ENCODE peak calls at places on chromosomes 2 and 18, in four cellular contexts. One of them, this sample, is unnamed.

GRCh38 chr2:25029183-25029554 is 12.7 kb upstream of the EFR3B start:
- DNase-seq in tibial artery: no peak
- DNase-seq in SIG-M5: no peak
- DNase-seq in AG20443: peak; percentile 20
- DNase-seq in this sample: no peak

GRCh38 chr18:11154369-11154982 is 5.1 kb upstream of the PIEZO2 start:
- DNase-seq in AG20443: peak; percentile 47
- DNase-seq in SIG-M5: no peak
- DNase-seq in tibial artery: no peak
- DNase-seq in this sample: no peak

GRCh38 chr2:220670461-220670979 is 901.6 kb downstream of the EPHA4 start:
- DNase-seq in SIG-M5: no peak
- DNase-seq in AG20443: no peak
- DNase-seq in tibial artery: no peak
- DNase-seq in this sample: no peak

GRCh38 chr2:132581917-132582316 is 88.1 kb downstream of the LYPD1 start:
- DNase-seq in tibial artery: no peak
- DNase-seq in AG20443: no peak
- DNase-seq in SIG-M5: no peak
- DNase-seq in this sample: no peak

GRCh38 chr18:24530630-24531111 is 70.2 kb downstream of the HRH4 start:
- DNase-seq in tibial artery: no peak
- DNase-seq in AG20443: peak; percentile 60
- DNase-seq in SIG-M5: no peak
- DNase-seq in this sample: peak; percentile 56

GRCh38 chr2:31069926-31070325 is 68.3 kb downstream of the GALNT14 start:
- DNase-seq in SIG-M5: no peak
- DNase-seq in AG20443: no peak
- DNase-seq in tibial artery: no peak
- DNase-seq in this sample: no peak

GRCh38 chr2:64622443-64623231 is 31.1 kb downstream of the SERTAD2 start:
- DNase-seq in AG20443: peak; percentile 49
- DNase-seq in SIG-M5: no peak
- DNase-seq in tibial artery: no peak
- DNase-seq in this sample: no peak

GRCh38 chr18:48953096-48953706 is 2.4 kb upstream of the SMAD7 start:
- DNase-seq in SIG-M5: no peak
- DNase-seq in tibial artery: no peak
- DNase-seq in AG20443: no peak
- DNase-seq in this sample: peak; percentile 24

GRCh38 chr2:61775956-61776570 is 77.8 kb downstream of the FAM161A start:
- DNase-seq in SIG-M5: no peak
- DNase-seq in tibial artery: no peak
- DNase-seq in AG20443: no peak
- DNase-seq in this sample: no peak

GRCh38 chr2:234673961-234674759 is 177.3 kb upstream of the ARL4C start:
- DNase-seq in tibial artery: no peak
- DNase-seq in AG20443: no peak
- DNase-seq in SIG-M5: no peak
- DNase-seq in this sample: no peak

GRCh38 chr2:133718688-133719201 is 150.5 kb upstream of the NCKAP5 start:
- DNase-seq in tibial artery: no peak
- DNase-seq in AG20443: peak; percentile 85
- DNase-seq in SIG-M5: no peak
- DNase-seq in this sample: no peak

GRCh38 chr18:69754108-69754507 is 193.6 kb downstream of the CD226 start:
- DNase-seq in SIG-M5: no peak
- DNase-seq in AG20443: no peak
- DNase-seq in tibial artery: no peak
- DNase-seq in this sample: no peak

GRCh38 chr18:51077217-51077616 is 47.2 kb downstream of the SMAD4 start:
- DNase-seq in SIG-M5: no peak
- DNase-seq in AG20443: no peak
- DNase-seq in tibial artery: no peak
- DNase-seq in this sample: no peak

GRCh38 chr2:69012310-69013122 is 463 bp upstream of the ANTXR1 start:
- DNase-seq in SIG-M5: no peak
- DNase-seq in tibial artery: peak; percentile 70
- DNase-seq in AG20443: peak; percentile 89
- DNase-seq in this sample: peak; percentile 75

GRCh38 chr2:186887107-186888090 is 38.4 kb upstream of the ZSWIM2 start:
- DNase-seq in SIG-M5: no peak
- DNase-seq in tibial artery: peak; percentile 74
- DNase-seq in AG20443: peak; percentile 28
- DNase-seq in this sample: no peak

GRCh38 chr2:143451622-143452021 is 322.4 kb downstream of the ARHGAP15 start:
- DNase-seq in tibial artery: no peak
- DNase-seq in SIG-M5: no peak
- DNase-seq in AG20443: peak; percentile 17
- DNase-seq in this sample: no peak

GRCh38 chr2:111185496-111186022 is 64.8 kb downstream of the BCL2L11 start:
- DNase-seq in AG20443: no peak
- DNase-seq in SIG-M5: no peak
- DNase-seq in tibial artery: no peak
- DNase-seq in this sample: peak; percentile 69

GRCh38 chr2:36451512-36451911 is 95.9 kb downstream of the CRIM1 start:
- DNase-seq in AG20443: no peak
- DNase-seq in tibial artery: no peak
- DNase-seq in SIG-M5: no peak
- DNase-seq in this sample: no peak

GRCh38 chr18:55102958-55103456 is 143.7 kb upstream of the CCDC68 start:
- DNase-seq in SIG-M5: no peak
- DNase-seq in tibial artery: no peak
- DNase-seq in AG20443: no peak
- DNase-seq in this sample: no peak

GRCh38 chr2:208025814-208026184 is 472 bp upstream of the PLEKHM3 start:
- DNase-seq in AG20443: peak; percentile 21
- DNase-seq in tibial artery: no peak
- DNase-seq in SIG-M5: no peak
- DNase-seq in this sample: no peak

GRCh38 chr2:177262958-177263450 is 1.5 kb downstream of the NFE2L2 start:
- DNase-seq in tibial artery: no peak
- DNase-seq in AG20443: no peak
- DNase-seq in SIG-M5: no peak
- DNase-seq in this sample: no peak

GRCh38 chr2:229869226-229869625 is 52.6 kb downstream of the TRIP12 start:
- DNase-seq in AG20443: no peak
- DNase-seq in SIG-M5: no peak
- DNase-seq in tibial artery: no peak
- DNase-seq in this sample: no peak

GRCh38 chr2:172011814-172012580 is 12.2 kb downstream of the METAP1D start:
- DNase-seq in AG20443: no peak
- DNase-seq in tibial artery: no peak
- DNase-seq in SIG-M5: no peak
- DNase-seq in this sample: no peak

GRCh38 chr2:71521436-71521950 is 68.1 kb downstream of the DYSF start:
- DNase-seq in AG20443: no peak
- DNase-seq in SIG-M5: no peak
- DNase-seq in tibial artery: no peak
- DNase-seq in this sample: no peak

GRCh38 chr18:48229445-48230052 is 179.6 kb downstream of the ZBTB7C start:
- DNase-seq in AG20443: no peak
- DNase-seq in SIG-M5: no peak
- DNase-seq in tibial artery: no peak
- DNase-seq in this sample: no peak

GRCh38 chr2:28904295-28904694 is 9.8 kb downstream of the WDR43 start:
- DNase-seq in tibial artery: no peak
- DNase-seq in AG20443: peak; percentile 41
- DNase-seq in SIG-M5: no peak
- DNase-seq in this sample: no peak

GRCh38 chr2:31420936-31421335 is 6.4 kb upstream of the XDH start:
- DNase-seq in SIG-M5: no peak
- DNase-seq in AG20443: no peak
- DNase-seq in tibial artery: no peak
- DNase-seq in this sample: no peak

GRCh38 chr2:98348066-98348561 is 1.9 kb downstream of the CNGA3 start:
- DNase-seq in tibial artery: no peak
- DNase-seq in AG20443: no peak
- DNase-seq in SIG-M5: no peak
- DNase-seq in this sample: no peak

GRCh38 chr2:136248242-136248641 is 130.3 kb upstream of the CXCR4 start:
- DNase-seq in tibial artery: peak; percentile 52
- DNase-seq in SIG-M5: no peak
- DNase-seq in AG20443: no peak
- DNase-seq in this sample: no peak

GRCh38 chr2:164145093-164145987 is 409.5 kb upstream of the FIGN start:
- DNase-seq in SIG-M5: no peak
- DNase-seq in AG20443: peak; percentile 22
- DNase-seq in tibial artery: no peak
- DNase-seq in this sample: no peak

GRCh38 chr2:60539177-60539576 is 14.3 kb downstream of the BCL11A start:
- DNase-seq in tibial artery: no peak
- DNase-seq in SIG-M5: no peak
- DNase-seq in AG20443: no peak
- DNase-seq in this sample: no peak

GRCh38 chr2:8148260-8148880 is 533.5 kb upstream of the ID2 start:
- DNase-seq in tibial artery: no peak
- DNase-seq in SIG-M5: no peak
- DNase-seq in AG20443: peak; percentile 72
- DNase-seq in this sample: no peak

GRCh38 chr2:197189770-197190434 is 120.7 kb downstream of the ANKRD44 start:
- DNase-seq in SIG-M5: no peak
- DNase-seq in AG20443: no peak
- DNase-seq in tibial artery: no peak
- DNase-seq in this sample: no peak

GRCh38 chr2:139685590-139685989 is 905.4 kb upstream of the NXPH2 start:
- DNase-seq in SIG-M5: no peak
- DNase-seq in tibial artery: no peak
- DNase-seq in AG20443: no peak
- DNase-seq in this sample: no peak

GRCh38 chr18:12500986-12501385 is 93.3 kb downstream of the PRELID3A start:
- DNase-seq in AG20443: no peak
- DNase-seq in SIG-M5: no peak
- DNase-seq in tibial artery: no peak
- DNase-seq in this sample: no peak

GRCh38 chr2:88627856-88628568 is 748 bp upstream of the EIF2AK3 start:
- DNase-seq in tibial artery: peak; percentile 97
- DNase-seq in SIG-M5: peak; percentile 81
- DNase-seq in AG20443: peak; percentile 86
- DNase-seq in this sample: peak; percentile 91

GRCh38 chr2:196613302-196613701 is 26.2 kb upstream of the CCDC150 start:
- DNase-seq in tibial artery: no peak
- DNase-seq in SIG-M5: no peak
- DNase-seq in AG20443: no peak
- DNase-seq in this sample: no peak

GRCh38 chr2:205235434-205235833 is 446.9 kb upstream of the NRP2 start:
- DNase-seq in SIG-M5: no peak
- DNase-seq in tibial artery: no peak
- DNase-seq in AG20443: no peak
- DNase-seq in this sample: no peak

This sample was measured in adrenal gland.